ENCODE peak calls at places on chromosomes 3 and 15, in six cellular contexts. One of them, this sample, is unnamed.
A peak's percentile ranks its signal among the peaks of the same experiment; 100 is the strongest.

GRCh38 chr3:99468918-99469317 is 169.5 kb upstream of the COL8A1 start:
- DNase-seq in IMR-90: no peak
- DNase-seq in H9: no peak
- DNase-seq in neuronal stem cell: no peak
- DNase-seq in mesendoderm: no peak
- DNase-seq in H1: no peak
- DNase-seq in this sample: no peak

GRCh38 chr3:44568561-44568960 is 13.6 kb downstream of the ZKSCAN7 start:
- DNase-seq in IMR-90: peak; percentile 84
- DNase-seq in H9: no peak
- DNase-seq in neuronal stem cell: no peak
- DNase-seq in mesendoderm: no peak
- DNase-seq in H1: no peak
- DNase-seq in this sample: peak; percentile 66

GRCh38 chr3:6799264-6799915 is 61.5 kb upstream of the GRM7 start:
- DNase-seq in IMR-90: no peak
- DNase-seq in H9: peak; percentile 31
- DNase-seq in neuronal stem cell: peak; percentile 3
- DNase-seq in mesendoderm: peak; percentile 30
- DNase-seq in H1: peak; percentile 58
- DNase-seq in this sample: no peak

GRCh38 chr15:94164202-94164807 is 67.1 kb upstream of the MCTP2 start:
- DNase-seq in IMR-90: peak; percentile 51
- DNase-seq in H9: peak; percentile 67
- DNase-seq in neuronal stem cell: peak; percentile 73
- DNase-seq in mesendoderm: peak; percentile 81
- DNase-seq in H1: peak; percentile 82
- DNase-seq in this sample: peak; percentile 82

GRCh38 chr15:101501703-101502373 is 12.3 kb upstream of the PCSK6 start:
- DNase-seq in IMR-90: no peak
- DNase-seq in H9: peak; percentile 89
- DNase-seq in neuronal stem cell: peak; percentile 30
- DNase-seq in mesendoderm: peak; percentile 59
- DNase-seq in H1: peak; percentile 81
- DNase-seq in this sample: no peak

GRCh38 chr3:132064114-132064513 is 29.3 kb upstream of the CPNE4 start:
- DNase-seq in IMR-90: no peak
- DNase-seq in H9: peak; percentile 46
- DNase-seq in neuronal stem cell: peak; percentile 20
- DNase-seq in mesendoderm: peak; percentile 93
- DNase-seq in H1: no peak
- DNase-seq in this sample: no peak

GRCh38 chr3:40572588-40572987 is 47.8 kb downstream of the ZNF621 start:
- DNase-seq in IMR-90: no peak
- DNase-seq in H9: peak; percentile 40
- DNase-seq in neuronal stem cell: no peak
- DNase-seq in mesendoderm: peak; percentile 15
- DNase-seq in H1: no peak
- DNase-seq in this sample: no peak

GRCh38 chr3:166837535-166837934 is 542.6 kb downstream of the ZBBX start:
- DNase-seq in IMR-90: no peak
- DNase-seq in H9: peak; percentile 31
- DNase-seq in neuronal stem cell: peak; percentile 27
- DNase-seq in mesendoderm: peak; percentile 67
- DNase-seq in H1: no peak
- DNase-seq in this sample: peak; percentile 11

GRCh38 chr15:68183886-68184285 is 21.2 kb downstream of the CALML4 start:
- DNase-seq in IMR-90: peak; percentile 41
- DNase-seq in H9: no peak
- DNase-seq in neuronal stem cell: no peak
- DNase-seq in mesendoderm: no peak
- DNase-seq in H1: no peak
- DNase-seq in this sample: peak; percentile 66

GRCh38 chr15:29692527-29692926 is 129.7 kb downstream of the TJP1 start:
- DNase-seq in IMR-90: no peak
- DNase-seq in H9: no peak
- DNase-seq in neuronal stem cell: no peak
- DNase-seq in mesendoderm: peak; percentile 30
- DNase-seq in H1: no peak
- DNase-seq in this sample: no peak

GRCh38 chr15:68700395-68701123 is 120.1 kb downstream of the ANP32A start:
- DNase-seq in IMR-90: peak; percentile 59
- DNase-seq in H9: peak; percentile 59
- DNase-seq in neuronal stem cell: no peak
- DNase-seq in mesendoderm: peak; percentile 90
- DNase-seq in H1: peak; percentile 63
- DNase-seq in this sample: peak; percentile 75

GRCh38 chr15:76626611-76627010 is 278.5 kb downstream of the SCAPER start:
- DNase-seq in IMR-90: no peak
- DNase-seq in H9: no peak
- DNase-seq in neuronal stem cell: no peak
- DNase-seq in mesendoderm: no peak
- DNase-seq in H1: no peak
- DNase-seq in this sample: no peak

GRCh38 chr15:64813075-64813474 is 12.4 kb downstream of the PIF1 start:
- DNase-seq in IMR-90: peak; percentile 44
- DNase-seq in H9: peak; percentile 44
- DNase-seq in neuronal stem cell: no peak
- DNase-seq in mesendoderm: peak; percentile 58
- DNase-seq in H1: no peak
- DNase-seq in this sample: peak; percentile 51

GRCh38 chr3:42803800-42804112 is 534 bp downstream of the HIGD1A start:
- DNase-seq in IMR-90: no peak
- DNase-seq in H9: peak; percentile 43
- DNase-seq in neuronal stem cell: peak; percentile 36
- DNase-seq in mesendoderm: peak; percentile 76
- DNase-seq in H1: no peak
- DNase-seq in this sample: no peak

DNA sequence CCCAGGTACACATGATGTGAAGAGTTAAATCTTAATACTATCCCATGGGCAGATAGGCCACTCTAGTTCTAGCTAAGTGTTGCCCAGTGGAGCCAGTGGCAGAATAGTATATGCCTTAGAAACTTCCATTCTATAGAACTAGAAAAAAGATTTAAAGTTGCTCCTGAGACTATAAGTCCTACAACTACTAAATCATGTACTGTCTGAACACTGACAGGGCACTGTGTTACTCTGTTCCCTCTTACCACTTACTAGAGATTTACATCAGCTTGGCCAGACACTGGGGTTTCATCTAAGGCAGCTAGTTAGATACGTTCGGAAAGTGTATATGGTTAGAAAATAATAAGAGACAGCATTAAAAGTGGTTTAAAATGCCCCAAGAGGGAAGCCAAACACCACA is 97.1 kb downstream of the FBN1 start:
- DNase-seq in IMR-90: no peak
- DNase-seq in H9: no peak
- DNase-seq in neuronal stem cell: no peak
- DNase-seq in mesendoderm: no peak
- DNase-seq in H1: no peak
- DNase-seq in this sample: peak; percentile 38
- H2BK15ac ChIP-seq in IMR-90: peak overlapping the region; percentile 68
- H2BK15ac ChIP-seq in H9: no peak overlapping the region
- H2BK15ac ChIP-seq in neuronal stem cell: no peak overlapping the region
- H2BK15ac ChIP-seq in mesendoderm: no peak overlapping the region
- H2BK15ac ChIP-seq in H1: no peak overlapping the region
- H2BK15ac ChIP-seq in this sample: no peak overlapping the region

GRCh38 chr3:192496951-192497350 is 230.4 kb downstream of the FGF12 start:
- DNase-seq in IMR-90: no peak
- DNase-seq in H9: no peak
- DNase-seq in neuronal stem cell: no peak
- DNase-seq in mesendoderm: no peak
- DNase-seq in H1: no peak
- DNase-seq in this sample: no peak
- H2BK15ac ChIP-seq in IMR-90: no peak overlapping the region
- H2BK15ac ChIP-seq in H9: no peak overlapping the region
- H2BK15ac ChIP-seq in neuronal stem cell: no peak overlapping the region
- H2BK15ac ChIP-seq in mesendoderm: no peak overlapping the region
- H2BK15ac ChIP-seq in H1: no peak overlapping the region
- H2BK15ac ChIP-seq in this sample: no peak overlapping the region

GRCh38 chr3:17204049-17204650 is 319.4 kb downstream of the PLCL2 start:
- DNase-seq in IMR-90: no peak
- DNase-seq in H9: no peak
- DNase-seq in neuronal stem cell: no peak
- DNase-seq in mesendoderm: no peak
- DNase-seq in H1: no peak
- DNase-seq in this sample: no peak

GRCh38 chr3:17207019-17207418 is 322.3 kb downstream of the PLCL2 start:
- DNase-seq in IMR-90: peak; percentile 30
- DNase-seq in H9: no peak
- DNase-seq in neuronal stem cell: no peak
- DNase-seq in mesendoderm: no peak
- DNase-seq in H1: no peak
- DNase-seq in this sample: no peak

GRCh38 chr3:17213102-17213501 is 328.3 kb downstream of the PLCL2 start:
- DNase-seq in IMR-90: peak; percentile 65
- DNase-seq in H9: no peak
- DNase-seq in neuronal stem cell: no peak
- DNase-seq in mesendoderm: no peak
- DNase-seq in H1: no peak
- DNase-seq in this sample: peak; percentile 22

DNA sequence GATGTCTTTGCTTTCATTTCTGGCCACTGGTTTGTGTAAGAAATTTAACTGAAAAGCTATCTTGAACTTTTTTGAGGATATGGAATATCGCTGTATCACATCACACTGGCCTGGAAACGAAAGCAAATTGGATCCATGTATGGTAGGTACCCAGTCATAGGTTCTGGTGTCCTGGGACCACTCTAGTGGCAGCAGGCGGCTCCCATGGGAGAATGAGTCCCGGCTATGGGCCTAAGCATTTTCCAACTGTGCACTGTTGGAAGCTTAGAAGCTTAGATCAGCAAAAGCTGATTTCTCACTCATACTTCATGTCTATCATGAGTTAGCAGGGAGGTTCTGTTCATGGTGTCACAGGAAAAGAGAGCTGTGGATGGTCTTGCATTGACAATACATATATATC is 323.2 kb downstream of the PLCL2 start:
- DNase-seq in IMR-90: no peak
- DNase-seq in H9: no peak
- DNase-seq in neuronal stem cell: no peak
- DNase-seq in mesendoderm: no peak
- DNase-seq in H1: no peak
- DNase-seq in this sample: no peak
- H2BK15ac ChIP-seq in IMR-90: no peak overlapping the region
- H2BK15ac ChIP-seq in H9: no peak overlapping the region
- H2BK15ac ChIP-seq in neuronal stem cell: no peak overlapping the region
- H2BK15ac ChIP-seq in mesendoderm: no peak overlapping the region
- H2BK15ac ChIP-seq in H1: no peak overlapping the region
- H2BK15ac ChIP-seq in this sample: no peak overlapping the region

DNA sequence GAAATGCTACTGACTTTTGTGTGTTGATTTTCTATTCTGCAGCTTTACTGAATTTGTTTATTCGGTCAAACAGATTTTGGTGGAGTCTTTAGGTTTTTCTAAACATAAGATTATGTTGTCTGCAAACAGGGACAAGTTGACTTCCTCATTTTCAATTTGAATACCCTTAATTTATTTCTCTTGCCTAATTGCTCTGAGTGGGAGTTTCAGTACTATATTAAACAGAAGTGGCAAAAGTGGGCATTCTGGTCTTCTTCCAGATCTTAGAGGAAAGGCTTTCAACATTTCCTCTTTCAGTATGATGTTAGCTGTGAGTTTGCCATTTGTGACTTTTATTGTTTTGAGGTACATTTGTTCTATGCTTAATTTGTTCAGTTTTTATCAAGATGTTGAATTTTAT is 268.5 kb downstream of the WNT5A start:
- DNase-seq in IMR-90: no peak
- DNase-seq in H9: no peak
- DNase-seq in neuronal stem cell: no peak
- DNase-seq in mesendoderm: no peak
- DNase-seq in H1: no peak
- DNase-seq in this sample: no peak
- H2BK15ac ChIP-seq in IMR-90: no peak overlapping the region
- H2BK15ac ChIP-seq in H9: no peak overlapping the region
- H2BK15ac ChIP-seq in neuronal stem cell: no peak overlapping the region
- H2BK15ac ChIP-seq in mesendoderm: no peak overlapping the region
- H2BK15ac ChIP-seq in H1: no peak overlapping the region
- H2BK15ac ChIP-seq in this sample: no peak overlapping the region

This sample was measured in mesenchymal stem cell.